ENCODE peak calls at places on chromosome 21, in nine cellular contexts. J, T, B, C, Y, L, U, G and P are unnamed samples.

GRCh38 chr21:33976082-33976979 is 60.7 kb upstream of the ATP5PO start:
- DNase-seq in L (peak), U (peak), Y (peak), B (peak), C (peak), T (peak), G (peak), J (peak), P (peak)

GRCh38 chr21:35340273-35340672 is 291.2 kb upstream of the RUNX1 start:
- DNase-seq in L (no peak), U (no peak), B (no peak), C (no peak), G (no peak), Y (no peak), T (no peak), J (no peak), P (peak)

GRCh38 chr21:46567348-46567747 is 37.5 kb downstream of the S100B start:
- DNase-seq in T (no peak), G (no peak), C (no peak), J (no peak), U (no peak), L (no peak), B (no peak), Y (no peak), P (no peak)

GRCh38 chr21:45533731-45534571 is 8.3 kb downstream of the SLC19A1 start:
- DNase-seq in U (no peak), B (no peak), T (no peak), J (no peak), Y (no peak), C (no peak), G (no peak), L (no peak), P (no peak)

GRCh38 chr21:46001821-46002681 is 20.5 kb downstream of the COL6A1 start:
- DNase-seq in G (no peak), B (peak), Y (no peak), U (peak), J (no peak), C (no peak), T (no peak), L (no peak), P (no peak)

GRCh38 chr21:14306143-14306907 is 76.6 kb downstream of the HSPA13 start:
- DNase-seq in U (peak), T (no peak), G (peak), J (no peak), Y (no peak), B (no peak), L (no peak), C (no peak), P (peak)

GRCh38 chr21:32918467-32919140 is 107.1 kb upstream of the OLIG2 start:
- DNase-seq in J (no peak), U (no peak), Y (no peak), G (no peak), T (no peak), L (no peak), B (no peak), C (no peak), P (no peak)

GRCh38 chr21:16079830-16080229 is 350.0 kb downstream of the USP25 start:
- DNase-seq in U (peak), T (no peak), B (no peak), Y (no peak), L (peak), C (no peak), G (peak), J (no peak), P (no peak)

GRCh38 chr21:22791986-22792560 is 1793.9 kb downstream of the NCAM2 start:
- DNase-seq in U (peak), J (peak), C (no peak), T (no peak), Y (no peak), B (no peak), G (peak), L (peak), P (peak)

GRCh38 chr21:33039542-33039941 is 13.8 kb downstream of the OLIG2 start:
- DNase-seq in Y (no peak), T (no peak), G (no peak), C (no peak), J (no peak), B (no peak), L (no peak), U (no peak), P (no peak)

GRCh38 chr21:18832950-18833349 is 429.4 kb upstream of the TMPRSS15 start:
- DNase-seq in L (peak), B (no peak), T (no peak), J (peak), U (no peak), Y (no peak), C (no peak), G (peak), P (no peak)

GRCh38 chr21:45559216-45560105 is 17.2 kb upstream of the SLC19A1 start:
- DNase-seq in L (no peak), T (no peak), C (no peak), U (no peak), J (no peak), Y (no peak), B (peak), G (no peak), P (no peak)